ENCODE peak calls at places on chromosomes 6 and 20, in four cellular contexts. J is left lung, O is RWPE2, H is spleen. N is an unnamed sample.

GRCh38 chr6:148523051-148523450 is 180.4 kb downstream of the SASH1 start:
- DNase-seq in O (no peak), H (no peak), J (no peak), N (no peak)

GRCh38 chr6:168242655-168243225 is 76.8 kb downstream of the DACT2 start:
- DNase-seq in J (no peak), H (no peak), O (no peak), N (no peak)

GRCh38 chr6:80547827-80548226 is 441.4 kb downstream of the BCKDHB start:
- DNase-seq in H (no peak), O (no peak), J (no peak), N (no peak)

GRCh38 chr6:91276315-91276714 is 689.4 kb upstream of the MAP3K7 start:
- DNase-seq in J (no peak), O (no peak), H (no peak), N (no peak)

GRCh38 chr6:5036309-5036708 is 32.5 kb upstream of the RPP40 start:
- DNase-seq in H (no peak), J (no peak), O (no peak), N (no peak)

GRCh38 chr20:3798405-3798768 is 2.3 kb downstream of the CDC25B start:
- DNase-seq in H (peak; percentile 62), O (no peak), J (no peak), N (no peak)

GRCh38 chr20:17530716-17531536 is at the start of gene BFSP1:
- DNase-seq in O (no peak), J (peak; percentile 84), H (peak; percentile 82), N (peak; percentile 11)

GRCh38 chr6:116206231-116206903 is 47.5 kb downstream of the TSPYL4 start:
- DNase-seq in J (no peak), O (no peak), H (no peak), N (no peak)

GRCh38 chr6:26414281-26414680 is 12.2 kb downstream of the BTN3A1 start:
- DNase-seq in J (no peak), H (no peak), O (no peak), N (no peak)

GRCh38 chr6:6583836-6584235 is 4.7 kb upstream of the LY86 start:
- DNase-seq in H (no peak), O (no peak), J (no peak), N (no peak)

GRCh38 chr6:5466459-5466858 is 205.1 kb downstream of the FARS2 start:
- DNase-seq in H (no peak), O (no peak), J (no peak), N (no peak)

GRCh38 chr6:29651413-29652197 is 5.3 kb upstream of the MOG start:
- DNase-seq in O (no peak), J (no peak), H (no peak), N (no peak)

DNA sequence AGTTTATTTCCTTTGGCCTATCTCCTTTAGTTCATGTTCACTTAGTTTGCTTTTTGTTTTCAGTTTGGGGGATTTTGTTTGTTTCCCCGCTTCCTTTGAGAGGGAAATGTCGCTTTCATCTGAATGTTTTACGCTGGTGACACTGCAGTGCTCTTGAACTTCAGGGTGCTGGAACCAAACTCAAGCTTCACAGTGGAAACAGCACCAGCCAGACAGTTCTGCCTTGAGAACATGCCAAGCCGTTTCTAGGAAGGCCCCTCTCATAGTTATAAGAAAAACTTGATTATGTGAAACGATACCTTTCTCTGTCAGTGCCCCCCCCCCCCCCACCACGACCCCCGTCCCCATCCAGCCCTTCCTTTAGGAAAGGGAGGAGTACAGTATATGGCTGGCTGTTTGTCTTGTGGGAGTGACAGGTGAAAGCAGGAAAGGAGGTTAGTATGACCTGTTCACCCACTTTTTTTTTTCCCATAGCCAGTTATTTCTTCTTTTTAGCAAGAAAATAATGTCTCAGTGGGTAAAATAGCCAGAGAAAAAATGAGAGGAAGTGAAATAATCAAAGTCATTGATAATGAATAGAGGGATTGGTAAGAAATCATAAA is 130.1 kb downstream of the LRRC1 start:
- DNase-seq in H (no peak), J (no peak), O (no peak), N (no peak)
- H3K27ac ChIP-seq in H (no peak overlapping the region), J (no peak overlapping the region), O (no peak overlapping the region), N (no peak overlapping the region)

DNA sequence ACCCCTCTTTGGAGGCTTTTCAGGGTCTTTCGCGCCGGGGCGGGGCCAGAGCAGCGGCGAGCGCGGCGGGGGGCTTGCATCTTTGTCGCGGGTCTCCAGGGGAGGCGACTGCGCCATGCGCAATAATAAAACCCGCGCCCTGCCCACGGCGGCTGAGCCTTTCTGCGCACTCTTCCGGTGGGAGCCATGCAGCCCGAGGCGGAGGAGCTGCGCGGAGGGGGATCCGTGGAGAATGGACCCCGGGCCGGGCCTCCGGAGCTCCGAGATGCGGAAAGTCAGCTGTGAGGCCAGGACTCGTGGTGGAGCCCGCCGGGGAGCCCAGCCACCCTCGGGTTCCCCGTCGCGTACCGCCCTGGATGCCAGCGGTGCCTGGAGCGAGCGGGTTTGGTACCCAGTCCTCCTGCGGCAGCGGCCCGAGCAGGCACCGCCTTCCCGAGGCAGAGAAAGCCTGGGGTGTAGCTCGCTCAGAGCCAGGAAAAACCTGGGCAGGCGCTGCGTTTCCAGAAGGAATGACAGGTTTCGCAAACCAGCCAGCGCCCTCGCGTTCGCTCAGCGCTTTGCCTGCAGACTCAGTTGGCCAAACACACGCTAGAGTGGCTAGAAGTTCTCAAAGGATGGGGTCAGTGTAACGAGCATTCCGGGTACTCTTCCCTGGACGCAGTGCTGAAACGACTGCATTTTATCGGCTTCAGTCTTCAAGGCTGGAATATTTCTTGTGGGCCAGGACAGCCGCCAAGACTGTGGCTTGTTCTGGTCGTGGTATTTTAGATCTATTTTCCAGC is 1.3 kb downstream of the AKAP12 start:
- DNase-seq in H (no peak), O (peak; percentile 68), J (peak; percentile 74), N (no peak)
- TF ChIP-seq CTCF in H (no peak), O (no peak), J (no peak), N (no peak)

GRCh38 chr6:10591411-10592160 is 70.4 kb downstream of the GCNT2 start:
- DNase-seq in J (no peak), H (no peak), O (no peak), N (no peak)

GRCh38 chr6:10589983-10590382 is 68.8 kb downstream of the GCNT2 start:
- DNase-seq in O (no peak), J (no peak), H (no peak), N (no peak)

GRCh38 chr6:10588562-10589428 is 67.6 kb downstream of the GCNT2 start:
- DNase-seq in H (no peak), O (no peak), J (no peak), N (no peak)

GRCh38 chr6:10587694-10588392 is 66.7 kb downstream of the GCNT2 start:
- DNase-seq in O (no peak), J (no peak), H (no peak), N (no peak)

GRCh38 chr6:10589429-10589727 is 68.2 kb downstream of the GCNT2 start:
- DNase-seq in J (no peak), O (no peak), H (no peak), N (no peak)
- H3K4me3 ChIP-seq in J (no peak overlapping the region), O (no peak overlapping the region), H (no peak overlapping the region), N (no peak overlapping the region)

GRCh38 chr20:35122787-35123405 is 24.2 kb downstream of the EDEM2 start:
- DNase-seq in J (no peak), O (peak; percentile 3), H (no peak), N (no peak)
- H3K27ac ChIP-seq in J (no peak overlapping the region), O (no peak overlapping the region), H (peak overlapping the region; percentile 2), N (no peak overlapping the region)

DNA sequence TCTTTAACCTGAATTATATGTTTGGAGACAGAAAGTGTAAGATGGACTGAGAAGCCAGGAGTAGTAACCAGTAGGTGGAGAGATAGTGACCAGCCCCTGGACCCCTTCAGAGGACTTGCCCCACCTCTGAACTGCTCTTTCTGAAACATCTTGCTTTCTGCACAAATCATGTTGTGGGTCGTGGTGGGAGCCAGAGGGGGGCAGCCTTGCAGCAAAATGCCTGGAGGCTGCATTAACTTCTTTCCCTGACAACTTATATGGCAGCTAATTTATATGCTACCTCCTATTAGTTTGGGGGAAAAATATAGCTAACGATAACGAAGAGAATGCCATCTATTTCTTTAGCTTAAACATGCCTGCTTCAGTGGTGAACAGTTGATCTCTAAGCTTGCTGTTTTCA is 859.8 kb downstream of the MAFB start:
- DNase-seq in O (no peak), J (no peak), H (no peak), N (no peak)
- TF ChIP-seq CTCF in O (no peak), J (no peak), H (peak; percentile 10), N (no peak)

GRCh38 chr20:38258545-38259223 is 1.9 kb downstream of the KIAA1755 start:
- DNase-seq in H (no peak), O (peak; percentile 73), J (no peak), N (no peak)
- H3K4me3 ChIP-seq in H (no peak overlapping the region), O (no peak overlapping the region), J (no peak overlapping the region), N (no peak overlapping the region)